ENCODE peak calls at places on chromosomes 3 and 15, in six cellular contexts. E is stomach, W is IMR-90, V is breast epithelium, H is spleen, Z is esophagus squamous epithelium. B is an unnamed sample.

GRCh38 chr3:69422751-69423150 is 36.9 kb upstream of the FRMD4B start:
- DNase-seq in E (no peak), W (peak; percentile 31), V (no peak), H (no peak), Z (no peak), B (no peak)

GRCh38 chr15:33476076-33476475 is 165.3 kb downstream of the RYR3 start:
- DNase-seq in E (no peak), W (no peak), V (no peak), H (no peak), Z (no peak), B (no peak)

GRCh38 chr3:71444861-71445259 is 138.7 kb downstream of the FOXP1 start:
- DNase-seq in E (no peak), W (no peak), V (no peak), H (no peak), Z (no peak), B (no peak)

GRCh38 chr3:143521803-143522202 is 326.5 kb downstream of the SLC9A9 start:
- DNase-seq in E (no peak), W (no peak), V (no peak), H (no peak), Z (no peak), B (no peak)

GRCh38 chr3:127038923-127039581 is 56.1 kb downstream of the PLXNA1 start:
- DNase-seq in E (no peak), W (no peak), V (no peak), H (peak; percentile 63), Z (no peak), B (peak; percentile 24)

GRCh38 chr15:49521802-49522201 is 98.8 kb downstream of the FGF7 start:
- DNase-seq in E (no peak), W (peak; percentile 33), V (no peak), H (no peak), Z (no peak), B (no peak)

GRCh38 chr3:185402561-185402960 is 39.6 kb downstream of the MAP3K13 start:
- DNase-seq in E (no peak), W (peak; percentile 61), V (no peak), H (no peak), Z (no peak), B (no peak)

GRCh38 chr3:166005126-166005525 is 167.9 kb upstream of the BCHE start:
- DNase-seq in E (no peak), W (no peak), V (no peak), H (no peak), Z (no peak), B (no peak)

GRCh38 chr15:41585140-41586047 is 26.4 kb downstream of the TYRO3 start:
- DNase-seq in E (peak; percentile 48), W (peak; percentile 44), V (peak; percentile 27), H (peak; percentile 75), Z (no peak), B (peak; percentile 43)

GRCh38 chr3:72163809-72164634 is 379.1 kb upstream of the PROK2 start:
- DNase-seq in E (no peak), W (no peak), V (no peak), H (peak; percentile 84), Z (peak; percentile 5), B (no peak)

GRCh38 chr3:129961142-129961541 is 13.4 kb upstream of the TRH start:
- DNase-seq in E (no peak), W (no peak), V (no peak), H (no peak), Z (no peak), B (no peak)

GRCh38 chr3:197519801-197520211 is 36.0 kb downstream of the BDH1 start:
- DNase-seq in E (no peak), W (no peak), V (no peak), H (no peak), Z (no peak), B (no peak)

GRCh38 chr3:142394921-142395622 is 52.8 kb downstream of the XRN1 start:
- DNase-seq in E (no peak), W (peak; percentile 30), V (no peak), H (no peak), Z (no peak), B (no peak)

GRCh38 chr3:108012304-108012703 is 78.5 kb downstream of the CD47 start:
- DNase-seq in E (no peak), W (no peak), V (no peak), H (no peak), Z (no peak), B (no peak)

GRCh38 chr3:57956119-57956832 is 51.9 kb upstream of the FLNB start:
- DNase-seq in E (no peak), W (peak; percentile 94), V (no peak), H (no peak), Z (no peak), B (no peak)

GRCh38 chr3:158260392-158260791 is 150.5 kb downstream of the RSRC1 start:
- DNase-seq in E (no peak), W (no peak), V (no peak), H (no peak), Z (no peak), B (no peak)

GRCh38 chr15:76903251-76903681 is 1.9 kb downstream of the SCAPER start:
- DNase-seq in E (no peak), W (peak; percentile 78), V (no peak), H (no peak), Z (no peak), B (no peak)

GRCh38 chr3:24500806-24501205 is 6.2 kb upstream of the THRB start:
- DNase-seq in E (no peak), W (no peak), V (no peak), H (no peak), Z (no peak), B (no peak)

GRCh38 chr3:138031536-138031935 is 21.6 kb downstream of the CLDN18 start:
- DNase-seq in E (no peak), W (no peak), V (no peak), H (no peak), Z (no peak), B (no peak)

GRCh38 chr15:101248274-101248673 is 3.6 kb downstream of the CHSY1 start:
- DNase-seq in E (no peak), W (no peak), V (no peak), H (no peak), Z (no peak), B (no peak)

GRCh38 chr15:31402511-31403056 is 75.9 kb downstream of the KLF13 start:
- DNase-seq in E (no peak), W (peak; percentile 10), V (no peak), H (no peak), Z (no peak), B (peak; percentile 81)

GRCh38 chr3:173216063-173216462 is 75.0 kb upstream of the SPATA16 start:
- DNase-seq in E (peak; percentile 57), W (no peak), V (no peak), H (no peak), Z (no peak), B (peak; percentile 11)

GRCh38 chr15:85116925-85117646 is 135.4 kb downstream of the PDE8A start:
- DNase-seq in E (no peak), W (peak; percentile 38), V (no peak), H (no peak), Z (no peak), B (no peak)

GRCh38 chr3:129616713-129617112 is 10.2 kb upstream of the PLXND1 start:
- DNase-seq in E (no peak), W (peak; percentile 83), V (no peak), H (no peak), Z (no peak), B (peak; percentile 63)

DNA sequence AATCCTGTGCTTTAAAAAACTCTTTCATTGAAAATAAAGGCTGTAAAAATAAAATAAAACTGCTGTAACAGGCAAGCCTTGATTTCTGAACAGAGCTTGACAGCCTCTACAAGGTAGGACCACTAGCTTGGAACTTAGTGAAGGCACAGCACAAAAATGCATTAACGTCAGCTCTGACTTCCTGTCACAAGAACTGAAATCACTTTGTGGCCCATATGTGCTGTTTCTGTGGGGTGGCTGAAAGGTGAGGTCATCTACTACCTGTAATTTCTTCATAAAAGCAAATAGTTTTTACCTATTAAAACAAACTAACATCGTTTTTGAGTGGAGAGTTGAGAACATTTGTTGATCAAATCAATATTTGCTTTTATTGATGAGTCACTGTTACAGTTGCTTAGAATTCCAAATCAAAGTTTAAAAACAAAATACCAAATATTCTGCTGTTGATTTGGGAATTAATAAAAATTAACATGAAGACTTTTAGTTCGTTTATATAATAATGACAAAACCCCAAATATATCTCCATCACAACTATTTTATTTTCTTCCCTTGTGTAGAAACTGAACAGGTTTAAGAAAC is 1034.1 kb downstream of the MCTP2 start:
- DNase-seq in E (no peak), W (no peak), V (no peak), H (no peak), Z (no peak), B (no peak)
- TF ChIP-seq POLR2A in E (no peak), W (no peak), V (no peak), H (no peak), Z (no peak), B (no peak)

GRCh38 chr3:52242039-52242438 is 3.1 kb upstream of the TWF2 start:
- DNase-seq in E (no peak), W (no peak), V (no peak), H (no peak), Z (no peak), B (no peak)
- H3K4me1 ChIP-seq in E (peaks cover 49% of the 10 kb centered on the region), W (peaks cover 37% of the 10 kb centered on the region), V (peaks cover 8% of the 10 kb centered on the region), H (peaks cover 19% of the 10 kb centered on the region), Z (peaks cover 50% of the 10 kb centered on the region), B (peaks cover 27% of the 10 kb centered on the region)

GRCh38 chr3:128149632-128150031 is 3.6 kb upstream of the EEFSEC start:
- DNase-seq in E (no peak), W (no peak), V (no peak), H (no peak), Z (no peak), B (peak; percentile 43)

GRCh38 chr3:128155614-128156360 is 2.5 kb downstream of the EEFSEC start:
- DNase-seq in E (no peak), W (no peak), V (no peak), H (no peak), Z (no peak), B (no peak)

GRCh38 chr3:128152419-128153155 is 694 bp upstream of the EEFSEC start:
- DNase-seq in E (no peak), W (peak; percentile 68), V (no peak), H (no peak), Z (no peak), B (no peak)

GRCh38 chr3:128153156-128154011 is at the start of gene EEFSEC:
- DNase-seq in E (peak; percentile 85), W (peak; percentile 83), V (peak; percentile 51), H (peak; percentile 96), Z (peak; percentile 32), B (peak; percentile 90)

GRCh38 chr3:128151758-128152274 is 1.5 kb upstream of the EEFSEC start:
- DNase-seq in E (no peak), W (no peak), V (no peak), H (no peak), Z (no peak), B (no peak)
- H3K27me3 ChIP-seq in E (no peaks in the 10 kb centered on the region), W (peaks cover 5% of the 10 kb centered on the region), V (no peaks in the 10 kb centered on the region), H (no peaks in the 10 kb centered on the region), Z (no peaks in the 10 kb centered on the region), B (no peaks in the 10 kb centered on the region)

DNA sequence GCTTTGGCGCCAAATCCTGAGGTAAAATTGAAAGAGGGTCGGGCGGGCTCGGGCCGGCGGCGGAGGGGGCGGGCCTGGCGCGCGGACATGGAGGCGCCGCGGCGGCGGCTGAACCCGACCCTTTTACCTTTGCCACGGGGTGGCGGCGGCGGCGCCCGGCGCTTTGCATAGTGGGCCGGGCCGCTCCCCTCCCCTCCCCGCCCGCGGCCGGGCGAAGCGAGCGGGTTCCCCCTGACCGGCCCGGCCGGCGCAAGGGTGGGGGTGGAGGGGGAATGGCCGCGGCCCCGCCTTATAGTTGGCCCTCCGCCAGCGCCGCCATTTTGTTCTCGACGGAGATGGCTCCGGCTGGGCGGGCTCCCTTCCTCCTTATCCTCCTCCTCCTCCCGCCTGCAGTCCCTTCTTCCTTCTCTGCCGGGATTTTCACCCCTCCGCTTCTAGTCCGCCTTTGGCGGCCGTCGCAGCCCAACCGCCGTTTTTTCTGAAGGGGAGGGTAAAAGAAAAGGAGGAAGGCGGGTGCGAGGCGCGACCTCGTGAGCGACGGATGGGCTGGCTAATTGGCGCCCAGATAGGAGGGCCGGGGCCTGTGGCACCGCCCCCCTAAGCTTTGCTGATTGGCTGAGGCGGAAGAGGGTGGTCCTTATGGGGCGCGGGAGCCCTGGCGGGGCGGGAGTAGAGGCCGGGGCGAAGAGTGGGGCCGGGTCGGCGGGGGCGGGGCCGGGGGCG is 664 bp downstream of the NR2C2 start:
- DNase-seq in E (peak; percentile 97), W (peak; percentile 94), V (peak; percentile 96), H (peak; percentile 99), Z (peak; percentile 72), B (peak; percentile 98)
- TF ChIP-seq POLR2A in E (no peak), W (peak; percentile 60), V (no peak), H (no peak), Z (no peak), B (peak; percentile 35)

B was measured in heart left ventricle.